ENCODE peak calls at places on chromosomes 11 and 22, in ten cellular contexts. P is activated CD4-positive, alpha-beta T cell treated with anti-CD3 and anti-CD28 coated beads for 24 hours; I is cardiac fibroblast; W is AG09309; E is GM12865; R is AG04450; J is fibroblast of lung; G is Daoy; K is Calu3; M is naive thymus-derived CD8-positive, alpha-beta T cell. Q is an unnamed sample.

GRCh38 chr22:20157416-20158183 is 6.7 kb upstream of the CCDC188 start:
- DNase-seq in P (no peak), I (no peak), W (no peak), E (no peak), R (no peak), J (no peak), G (no peak), K (no peak), M (no peak), Q (no peak)

GRCh38 chr11:10657308-10658271 is 36.0 kb downstream of the IRAG1 start:
- DNase-seq in P (no peak), I (peak), W (no peak), E (peak), R (peak), J (peak), G (peak), K (no peak), M (no peak), Q (peak)

GRCh38 chr11:2926611-2927492 is 2.4 kb downstream of the PHLDA2 start:
- DNase-seq in P (no peak), I (no peak), W (no peak), E (no peak), R (no peak), J (no peak), G (no peak), K (no peak), M (no peak), Q (no peak)

GRCh38 chr11:44822369-44822768 is 95.6 kb downstream of the TSPAN18 start:
- DNase-seq in P (no peak), I (no peak), W (no peak), E (peak), R (no peak), J (no peak), G (no peak), K (no peak), M (no peak), Q (no peak)

GRCh38 chr11:2928605-2929510 is at the start of gene PHLDA2:
- DNase-seq in P (peak), I (peak), W (no peak), E (peak), R (peak), J (peak), G (peak), K (peak), M (peak), Q (no peak)

GRCh38 chr22:48233586-48233985 is 1471.1 kb downstream of the TBC1D22A start:
- DNase-seq in P (no peak), I (no peak), W (no peak), E (no peak), R (no peak), J (no peak), G (no peak), K (no peak), M (no peak), Q (no peak)

GRCh38 chr11:47111318-47111804 is 65.3 kb downstream of the ARFGAP2 start:
- DNase-seq in P (no peak), I (no peak), W (no peak), E (peak), R (no peak), J (no peak), G (no peak), K (no peak), M (no peak), Q (no peak)

GRCh38 chr11:2298131-2298794 is 3.5 kb downstream of the C11orf21 start:
- DNase-seq in P (no peak), I (no peak), W (no peak), E (no peak), R (no peak), J (no peak), G (no peak), K (no peak), M (no peak), Q (no peak)

GRCh38 chr22:40040927-40041326 is 46.2 kb downstream of the FAM83F start:
- DNase-seq in P (no peak), I (peak), W (no peak), E (no peak), R (no peak), J (no peak), G (peak), K (no peak), M (no peak), Q (no peak)

GRCh38 chr11:45806072-45806933 is 1.4 kb downstream of the SLC35C1 start:
- DNase-seq in P (no peak), I (no peak), W (no peak), E (no peak), R (no peak), J (no peak), G (no peak), K (no peak), M (no peak), Q (no peak)

GRCh38 chr11:72432347-72433287 is 1.7 kb downstream of the CLPB start:
- DNase-seq in P (no peak), I (no peak), W (no peak), E (no peak), R (no peak), J (no peak), G (no peak), K (no peak), M (no peak), Q (no peak)

GRCh38 chr11:110093407-110094297 is 460 bp downstream of the ZC3H12C start:
- DNase-seq in P (no peak), I (peak), W (no peak), E (peak), R (no peak), J (peak), G (peak), K (peak), M (no peak), Q (peak)

GRCh38 chr11:118209037-118209436 is 15.8 kb downstream of the JAML start:
- DNase-seq in P (no peak), I (no peak), W (no peak), E (no peak), R (no peak), J (no peak), G (no peak), K (no peak), M (no peak), Q (no peak)

GRCh38 chr22:37314315-37315046 is 32.2 kb downstream of the CYTH4 start:
- DNase-seq in P (peak), I (peak), W (no peak), E (peak), R (no peak), J (no peak), G (peak), K (no peak), M (peak), Q (no peak)

GRCh38 chr11:35165416-35166368 is 26.7 kb downstream of the CD44 start:
- DNase-seq in P (peak), I (peak), W (peak), E (peak), R (no peak), J (peak), G (peak), K (peak), M (peak), Q (peak)

GRCh38 chr11:111325259-111325658 is 26.9 kb downstream of the POU2AF3 start:
- DNase-seq in P (no peak), I (no peak), W (no peak), E (no peak), R (no peak), J (no peak), G (no peak), K (no peak), M (no peak), Q (no peak)

GRCh38 chr11:72078477-72078876 is 1.9 kb downstream of the NUMA1 start:
- DNase-seq in P (no peak), I (no peak), W (no peak), E (no peak), R (no peak), J (peak), G (no peak), K (no peak), M (no peak), Q (no peak)

GRCh38 chr11:83659466-83659865 is 373.3 kb upstream of the CCDC90B start:
- DNase-seq in P (no peak), I (no peak), W (no peak), E (no peak), R (no peak), J (no peak), G (no peak), K (no peak), M (no peak), Q (no peak)

GRCh38 chr11:5521540-5521939 is 5.0 kb upstream of the UBQLNL start:
- DNase-seq in P (no peak), I (no peak), W (no peak), E (no peak), R (no peak), J (no peak), G (no peak), K (no peak), M (no peak), Q (no peak)

Q was measured in astrocyte of the cerebellum.